ENCODE peak calls at places on chromosomes 5 and 9, in seven cellular contexts. C is lung; B is astrocyte of the cerebellum; J is CD8-positive, alpha-beta T cell; D is neural progenitor cell; G is fibroblast of pulmonary artery; S is endothelial cell. Z is an unnamed sample.

GRCh38 chr5:33337621-33337960 is 103.2 kb upstream of the TARS1 start:
- DNase-seq in S (no peak), B (no peak), J (no peak), C (no peak), G (no peak), D (no peak), Z (no peak)

GRCh38 chr5:112174959-112175594 is 244.0 kb downstream of the EPB41L4A start:
- DNase-seq in B (peak), G (peak), C (no peak), J (peak), S (peak), D (peak), Z (peak)

GRCh38 chr9:96566401-96567202 is 53.0 kb downstream of the CDC14B start:
- DNase-seq in D (peak), S (peak), G (peak), J (peak), B (no peak), C (peak), Z (peak)

GRCh38 chr5:36052542-36052941 is 14.1 kb downstream of the UGT3A2 start:
- DNase-seq in S (no peak), G (no peak), B (no peak), J (no peak), D (no peak), C (no peak), Z (no peak)

GRCh38 chr5:14668247-14668646 is 3.7 kb downstream of the OTULIN start:
- DNase-seq in J (no peak), S (no peak), D (no peak), C (no peak), B (no peak), G (no peak), Z (no peak)

GRCh38 chr5:67577424-67577823 is 380.8 kb upstream of the CD180 start:
- DNase-seq in B (peak), S (no peak), G (peak), J (no peak), D (no peak), C (no peak), Z (no peak)

GRCh38 chr5:132561601-132562000 is 4.8 kb downstream of the RAD50 start:
- DNase-seq in C (no peak), S (no peak), B (no peak), G (no peak), J (no peak), D (no peak), Z (no peak)

GRCh38 chr9:82035332-82035731 is 46.8 kb downstream of the SPATA31D1 start:
- DNase-seq in G (no peak), B (no peak), S (no peak), C (no peak), J (no peak), D (no peak), Z (no peak)

GRCh38 chr5:172370648-172371248 is 83.6 kb downstream of the SH3PXD2B start:
- DNase-seq in G (peak), C (no peak), S (peak), D (peak), B (no peak), J (no peak), Z (peak)

GRCh38 chr5:135242496-135243193 is 156.4 kb downstream of the MACROH2A1 start:
- DNase-seq in C (no peak), J (no peak), D (no peak), B (no peak), G (no peak), S (no peak), Z (no peak)

GRCh38 chr5:159605585-159605984 is 275.3 kb upstream of the IL12B start:
- DNase-seq in S (no peak), G (peak), B (peak), C (peak), J (no peak), D (no peak), Z (no peak)

GRCh38 chr5:73994963-73995362 is 369.0 kb downstream of the ARHGEF28 start:
- DNase-seq in S (no peak), D (no peak), G (no peak), B (no peak), C (no peak), J (no peak), Z (no peak)

GRCh38 chr5:168317521-168318147 is 26.2 kb downstream of the WWC1 start:
- DNase-seq in C (peak), G (peak), J (no peak), S (no peak), B (peak), D (peak), Z (no peak)

GRCh38 chr9:108553111-108553635 is 302.6 kb downstream of the ACTL7B start:
- DNase-seq in D (no peak), J (no peak), C (no peak), B (no peak), G (no peak), S (no peak), Z (no peak)

GRCh38 chr9:19028835-19029451 is 4.1 kb downstream of the SAXO1 start:
- DNase-seq in G (peak), B (peak), C (no peak), D (peak), S (peak), J (no peak), Z (peak)

GRCh38 chr9:134618163-134618822 is 23.3 kb upstream of the COL5A1 start:
- DNase-seq in J (no peak), S (no peak), G (no peak), C (no peak), B (no peak), D (no peak), Z (no peak)

GRCh38 chr5:138574744-138575193 is 432 bp downstream of the HSPA9 start:
- DNase-seq in S (no peak), B (no peak), D (no peak), C (no peak), G (no peak), J (no peak), Z (no peak)

GRCh38 chr5:157548513-157549282 is 26.9 kb downstream of the ADAM19 start:
- DNase-seq in C (no peak), S (no peak), B (no peak), J (no peak), G (peak), D (no peak), Z (no peak)

GRCh38 chr5:64972591-64972990 is 203.9 kb downstream of the CWC27 start:
- DNase-seq in C (no peak), B (no peak), D (no peak), G (no peak), J (no peak), S (no peak), Z (no peak)

GRCh38 chr9:128921881-128922763 is 1.3 kb downstream of the PHYHD1 start:
- DNase-seq in D (peak), B (no peak), C (peak), G (peak), S (peak), J (peak), Z (peak)

GRCh38 chr9:108142504-108143201 is 653.1 kb upstream of the KLF4 start:
- DNase-seq in S (peak), D (peak), C (peak), B (peak), J (no peak), G (peak), Z (no peak)

GRCh38 chr5:73693573-73694061 is 67.6 kb downstream of the ARHGEF28 start:
- DNase-seq in G (peak), C (no peak), J (no peak), B (no peak), D (peak), S (peak), Z (no peak)

GRCh38 chr5:56984445-56984844 is 32.5 kb upstream of the MIER3 start:
- DNase-seq in D (no peak), J (no peak), S (no peak), C (no peak), G (no peak), B (no peak), Z (no peak)

GRCh38 chr5:146799235-146800015 is 79.1 kb downstream of the PPP2R2B start:
- DNase-seq in S (no peak), G (no peak), D (no peak), J (no peak), C (no peak), B (no peak), Z (no peak)

GRCh38 chr5:163338-163620 is 28.0 kb upstream of the LRRC14B start:
- DNase-seq in C (no peak), D (no peak), G (no peak), J (no peak), S (no peak), B (no peak), Z (peak)

GRCh38 chr5:147835386-147835798 is 3.9 kb upstream of the SPINK1 start:
- DNase-seq in B (no peak), G (no peak), S (no peak), D (no peak), J (no peak), C (no peak), Z (no peak)

GRCh38 chr9:135500071-135500524 is 384 bp upstream of the MRPS2 start:
- DNase-seq in G (peak), D (no peak), S (no peak), J (no peak), C (no peak), B (no peak), Z (no peak)

GRCh38 chr9:2126331-2126789 is 111.2 kb downstream of the SMARCA2 start:
- DNase-seq in D (no peak), G (peak), B (no peak), J (no peak), S (no peak), C (no peak), Z (no peak)

GRCh38 chr9:120281665-120282064 is 298.3 kb downstream of the CDK5RAP2 start:
- DNase-seq in J (no peak), C (no peak), G (no peak), S (no peak), D (no peak), B (no peak), Z (no peak)

GRCh38 chr9:110752766-110753165 is 84.2 kb downstream of the MUSK start:
- DNase-seq in S (no peak), B (peak), D (no peak), C (no peak), J (no peak), G (peak), Z (no peak)

GRCh38 chr5:21152611-21153010 is 1164.6 kb upstream of the CDH18 start:
- DNase-seq in S (no peak), D (no peak), G (peak), C (no peak), B (peak), J (no peak), Z (no peak)

GRCh38 chr9:125551781-125552180 is 155.2 kb downstream of the MAPKAP1 start:
- DNase-seq in B (no peak), G (no peak), D (no peak), S (no peak), C (no peak), J (no peak), Z (no peak)

GRCh38 chr9:108783318-108784127 is 72.3 kb downstream of the ACTL7B start:
- DNase-seq in G (no peak), B (no peak), S (no peak), C (no peak), D (no peak), J (no peak), Z (no peak)

DNA sequence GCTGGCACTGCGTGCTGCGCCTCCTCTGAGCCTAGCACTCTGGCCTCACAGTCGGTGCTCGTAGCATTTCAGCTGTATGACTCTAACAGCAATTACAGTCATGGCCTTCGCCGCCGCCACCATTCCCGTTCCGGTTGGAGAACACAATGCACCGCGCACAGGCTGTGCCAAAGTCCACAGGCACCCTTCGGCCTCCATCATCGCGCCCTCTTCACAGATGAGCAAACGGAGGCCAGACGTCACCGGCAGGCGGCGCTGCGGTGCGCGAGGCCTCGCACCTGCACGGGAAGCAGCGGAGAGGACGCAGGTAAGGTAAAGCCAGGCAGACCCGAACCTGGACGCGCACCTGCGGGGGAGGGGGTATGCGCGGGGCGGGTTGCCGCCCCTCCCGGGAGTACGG is 128.9 kb downstream of the BARX1 start:
- DNase-seq in S (peak), G (no peak), B (no peak), C (no peak), J (peak), D (no peak), Z (no peak)
- TF ChIP-seq CTCF in S (peak), G (peak), B (peak), C (no peak), J (peak), D (peak), Z (peak)

DNA sequence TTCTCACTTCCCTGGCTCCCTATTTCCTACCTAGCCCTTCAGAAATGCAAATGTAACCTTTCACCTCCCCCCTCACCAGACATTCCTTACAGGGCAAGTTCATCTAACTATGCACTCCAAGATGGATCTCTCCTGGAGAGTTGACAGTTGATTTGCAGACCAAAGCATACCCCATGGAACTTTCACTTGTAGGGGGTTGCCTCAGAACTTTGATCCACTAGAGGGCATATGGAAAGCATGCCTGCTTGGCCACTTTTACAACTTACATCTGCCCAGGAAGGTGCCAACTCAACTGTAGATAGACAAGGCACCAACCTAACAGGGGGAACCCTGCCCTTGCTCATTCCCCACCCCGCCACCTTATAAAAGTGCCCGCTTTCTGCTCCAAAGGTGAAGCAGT is 187.8 kb downstream of the NXNL2 start:
- DNase-seq in B (no peak), S (no peak), C (no peak), D (no peak), J (no peak), G (peak), Z (no peak)
- TF ChIP-seq CTCF in B (peak), S (peak), C (no peak), D (peak), J (no peak), G (peak), Z (no peak)

DNA sequence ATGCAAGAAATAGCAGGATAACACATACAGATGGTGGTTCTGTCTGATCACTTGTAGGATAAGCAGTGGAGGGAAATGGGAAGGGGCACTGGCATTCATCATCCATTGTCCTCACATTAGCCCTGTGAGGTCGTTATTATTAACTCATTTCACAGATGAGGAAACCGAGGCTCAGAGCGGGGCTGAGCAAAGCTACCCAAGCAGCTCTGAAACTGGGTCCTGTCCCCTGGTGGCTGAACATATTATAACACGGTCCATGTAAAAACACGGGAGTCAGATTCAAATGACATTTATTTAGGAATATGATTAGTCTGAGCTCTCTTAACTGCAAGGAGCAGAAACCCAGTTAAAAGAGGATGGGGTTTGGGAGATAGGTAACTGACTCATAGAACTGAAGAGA is 43.1 kb downstream of the HRH2 start:
- DNase-seq in G (no peak), J (no peak), S (no peak), C (no peak), D (no peak), B (no peak), Z (no peak)
- TF ChIP-seq CTCF in G (peak), J (peak), S (peak), C (no peak), D (peak), B (peak), Z (peak)

DNA sequence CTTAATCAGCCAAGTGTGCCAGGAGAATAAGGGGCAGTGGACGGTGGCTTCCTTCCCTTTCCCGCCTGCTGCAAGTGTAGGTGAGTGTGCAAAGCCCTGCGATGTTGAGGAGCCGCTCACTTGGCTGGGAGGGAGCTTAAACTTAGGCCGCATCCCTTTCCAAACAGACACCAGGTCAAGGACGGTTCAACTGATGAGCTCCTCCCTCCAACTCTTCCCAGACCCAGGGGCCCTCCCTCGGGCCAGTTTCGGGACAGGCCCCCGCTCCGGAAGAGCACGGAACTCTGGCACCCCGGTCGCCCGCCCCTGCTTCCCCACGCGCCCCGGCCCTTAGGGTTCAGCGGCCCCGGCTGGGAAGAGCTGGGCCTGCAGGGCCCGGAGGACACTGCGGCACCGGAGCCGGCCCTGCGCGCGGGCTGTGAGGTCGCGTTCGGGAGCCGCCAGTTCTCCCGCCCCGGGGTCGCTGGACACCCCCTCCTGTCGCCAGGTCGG is 481 bp downstream of the MRPL36 start:
- DNase-seq in B (no peak), D (peak), S (peak), G (peak), C (no peak), J (no peak), Z (peak)
- TF ChIP-seq CTCF in B (no peak), D (no peak), S (no peak), G (no peak), C (no peak), J (no peak), Z (no peak)

GRCh38 chr5:141845371-141845821 is 32.8 kb downstream of the PCDH1 start:
- DNase-seq in B (no peak), S (no peak), J (no peak), G (no peak), C (no peak), D (peak), Z (no peak)

GRCh38 chr5:141846031-141846430 is 32.2 kb downstream of the PCDH1 start:
- DNase-seq in C (no peak), S (no peak), B (no peak), J (no peak), G (peak), D (peak), Z (peak)

GRCh38 chr5:141843156-141843927 is 34.9 kb downstream of the PCDH1 start:
- DNase-seq in S (no peak), J (no peak), C (no peak), D (no peak), B (no peak), G (peak), Z (no peak)

GRCh38 chr5:141841781-141842180 is 36.4 kb downstream of the PCDH1 start:
- DNase-seq in C (peak), J (no peak), B (no peak), S (no peak), D (no peak), G (no peak), Z (no peak)

DNA sequence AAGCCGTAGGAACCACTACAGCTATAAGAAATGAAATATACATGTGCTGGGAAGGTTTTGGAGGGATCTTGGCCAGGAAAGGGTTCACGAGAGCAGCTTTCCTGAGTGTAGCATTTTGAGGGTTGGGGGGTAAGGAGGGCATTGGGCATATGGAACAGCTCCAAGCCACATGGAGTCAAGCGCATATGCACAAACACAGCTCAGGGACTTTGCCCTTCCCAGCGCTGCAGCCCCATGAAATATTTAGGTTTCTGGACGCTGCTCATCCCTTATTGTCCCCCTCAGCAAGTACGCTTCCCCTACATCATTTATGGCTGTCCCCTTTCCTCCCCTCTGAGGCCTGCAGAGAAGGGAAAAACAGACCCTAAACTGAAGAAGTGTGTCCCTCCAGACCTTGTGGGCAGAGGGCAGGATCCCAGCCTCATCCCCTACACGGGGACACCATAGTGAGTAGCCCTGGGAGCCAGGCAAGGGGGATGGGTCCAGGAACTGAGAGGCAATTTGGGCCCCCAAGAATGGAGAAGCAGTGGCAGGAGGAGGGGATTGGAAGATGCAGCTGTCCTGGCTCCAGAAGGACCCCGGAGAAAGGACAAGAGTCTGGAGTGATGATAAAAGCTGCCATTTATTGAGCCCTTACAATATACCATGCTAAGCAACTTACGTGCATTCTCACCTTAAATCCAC is 33.7 kb downstream of the PCDH1 start:
- DNase-seq in D (no peak), B (no peak), S (no peak), G (no peak), C (no peak), J (no peak), Z (no peak)
- TF ChIP-seq CTCF in D (no peak), B (no peak), S (no peak), G (no peak), C (no peak), J (no peak), Z (no peak)

GRCh38 chr9:88387733-88388202 is 476 bp upstream of the SPIN1 start:
- DNase-seq in D (no peak), C (peak), G (peak), S (peak), J (no peak), B (no peak), Z (peak)

GRCh38 chr9:88388203-88388885 is at the start of gene SPIN1:
- DNase-seq in B (no peak), G (peak), J (peak), C (peak), D (peak), S (peak), Z (peak)

GRCh38 chr9:88390371-88390990 is 2.2 kb downstream of the SPIN1 start:
- DNase-seq in G (peak), S (no peak), D (no peak), J (no peak), B (no peak), C (no peak), Z (no peak)

GRCh38 chr9:88387035-88387732 is 1.1 kb upstream of the SPIN1 start:
- DNase-seq in J (peak), B (no peak), S (peak), G (peak), D (peak), C (peak), Z (peak)

DNA sequence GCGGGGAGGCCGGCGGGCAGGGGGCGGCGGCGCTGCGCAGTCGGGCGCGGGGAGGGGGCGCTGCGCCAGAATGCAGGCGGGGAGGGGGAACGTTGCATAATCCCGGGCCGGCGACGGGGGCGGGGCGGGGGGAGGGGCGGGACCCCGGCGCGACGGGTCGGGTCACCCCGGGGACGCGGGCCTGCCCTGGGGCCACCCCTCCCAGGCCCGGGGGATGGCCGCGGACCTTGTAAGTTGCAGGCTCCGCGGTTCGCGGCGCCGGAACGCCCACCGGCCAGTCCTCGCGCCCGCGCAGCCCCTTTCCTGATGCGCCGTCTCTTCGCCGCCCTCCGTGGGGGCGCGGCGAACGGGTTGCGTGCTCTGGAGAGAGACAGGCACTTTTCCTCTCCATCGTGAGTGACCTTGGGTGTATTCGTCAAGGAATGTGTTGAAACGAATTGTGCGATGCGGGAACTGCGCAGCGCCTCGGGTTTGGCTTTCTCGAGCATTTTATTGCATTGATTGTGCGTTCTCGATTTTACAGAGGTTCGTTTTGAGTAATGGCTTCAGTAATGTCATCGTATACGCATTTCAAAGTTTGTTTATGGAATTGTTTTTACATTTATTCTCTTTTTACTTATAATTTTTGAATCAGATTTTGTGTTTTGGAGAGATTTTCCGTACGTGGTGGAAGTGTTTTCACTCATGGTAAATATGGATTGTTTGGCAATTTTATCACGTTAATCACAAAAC is 808 bp downstream of the SPIN1 start:
- DNase-seq in G (peak), C (peak), J (peak), B (no peak), D (peak), S (peak), Z (peak)
- TF ChIP-seq CTCF in G (no peak), C (no peak), J (no peak), B (no peak), D (peak), S (no peak), Z (no peak)